ENCODE peak calls at places on chromosomes 5 and 9, in five cellular contexts. T is A549, K is IMR-90, M is HepG2, R is K562. X is an unnamed sample.
A peak's percentile ranks its signal among the peaks of the same experiment; 100 is the strongest.

GRCh38 chr5:180875860-180876426 is 14.9 kb upstream of the ZFP62 start:
- DNase-seq in T (no peak), K (no peak), M (no peak), R (no peak), X (no peak)

GRCh38 chr9:27310582-27310981 is 13.6 kb upstream of the EQTN start:
- DNase-seq in T (no peak), K (no peak), M (no peak), R (no peak), X (no peak)

GRCh38 chr5:71873202-71873601 is 154.1 kb downstream of the CARTPT start:
- DNase-seq in T (no peak), K (no peak), M (no peak), R (no peak), X (no peak)

GRCh38 chr5:107570805-107571531 is 99.8 kb downstream of the EFNA5 start:
- DNase-seq in T (peak; percentile 14), K (no peak), M (peak; percentile 2), R (no peak), X (no peak)

GRCh38 chr9:110141118-110141797 is 66.7 kb downstream of the C9orf152 start:
- DNase-seq in T (peak; percentile 44), K (peak; percentile 99), M (no peak), R (no peak), X (no peak)

GRCh38 chr5:472076-472655 is 29.2 kb downstream of the EXOC3 start:
- DNase-seq in T (peak; percentile 25), K (no peak), M (no peak), R (peak; percentile 61), X (no peak)

GRCh38 chr9:124553738-124554137 is 46.5 kb upstream of the NR5A1 start:
- DNase-seq in T (no peak), K (peak; percentile 94), M (no peak), R (no peak), X (no peak)

GRCh38 chr9:83027153-83027867 is 35.6 kb downstream of the RASEF start:
- DNase-seq in T (peak; percentile 88), K (peak; percentile 90), M (peak; percentile 7), R (no peak), X (no peak)

GRCh38 chr5:169531631-169532030 is 51.9 kb upstream of the SPDL1 start:
- DNase-seq in T (no peak), K (no peak), M (no peak), R (no peak), X (no peak)

GRCh38 chr5:151071021-151071420 is 9.8 kb downstream of the TNIP1 start:
- DNase-seq in T (no peak), K (no peak), M (no peak), R (no peak), X (no peak)

GRCh38 chr5:68077349-68077894 is 138.1 kb upstream of the PIK3R1 start:
- DNase-seq in T (no peak), K (no peak), M (no peak), R (no peak), X (no peak)

GRCh38 chr5:119420173-119420572 is 32.1 kb upstream of the HSD17B4 start:
- DNase-seq in T (no peak), K (no peak), M (no peak), R (no peak), X (no peak)

GRCh38 chr9:136090768-136091581 is 4.1 kb downstream of the NACC2 start:
- DNase-seq in T (no peak), K (no peak), M (no peak), R (no peak), X (no peak)

GRCh38 chr5:54985301-54986268 is at the start of gene ESM1:
- DNase-seq in T (no peak), K (peak; percentile 87), M (no peak), R (no peak), X (peak; percentile 36)

GRCh38 chr5:126624534-126624933 is 23.8 kb downstream of the PHAX start:
- DNase-seq in T (peak; percentile 69), K (peak; percentile 94), M (peak; percentile 46), R (no peak), X (no peak)

GRCh38 chr9:84153885-84154284 is 173.3 kb downstream of the RMI1 start:
- DNase-seq in T (no peak), K (peak; percentile 71), M (no peak), R (no peak), X (no peak)

GRCh38 chr5:169429044-169429443 is 128.1 kb upstream of the SLIT3 start:
- DNase-seq in T (no peak), K (no peak), M (no peak), R (no peak), X (no peak)

GRCh38 chr5:167296680-167297079 is 994.8 kb upstream of the WWC1 start:
- DNase-seq in T (no peak), K (no peak), M (no peak), R (no peak), X (no peak)

GRCh38 chr9:12759767-12760166 is 15.1 kb upstream of the LURAP1L start:
- DNase-seq in T (no peak), K (peak; percentile 73), M (no peak), R (no peak), X (no peak)

GRCh38 chr9:8384126-8384525 is 584.5 kb upstream of the DMAC1 start:
- DNase-seq in T (no peak), K (no peak), M (no peak), R (no peak), X (no peak)

GRCh38 chr5:160330212-160330611 is 17.8 kb upstream of the CCNJL start:
- DNase-seq in T (no peak), K (no peak), M (no peak), R (no peak), X (no peak)

GRCh38 chr5:82628364-82628910 is 350.3 kb upstream of the RPS23 start:
- DNase-seq in T (no peak), K (no peak), M (no peak), R (no peak), X (no peak)

GRCh38 chr9:125771037-125771436 is 23.9 kb downstream of the PBX3 start:
- DNase-seq in T (no peak), K (no peak), M (no peak), R (no peak), X (no peak)

GRCh38 chr5:131230406-131230805 is 33.4 kb upstream of the CDC42SE2 start:
- DNase-seq in T (no peak), K (no peak), M (peak; percentile 14), R (no peak), X (peak; percentile 32)

GRCh38 chr9:127753148-127753547 is 18.1 kb upstream of the TOR2A start:
- DNase-seq in T (no peak), K (no peak), M (no peak), R (no peak), X (no peak)

GRCh38 chr9:14437336-14438231 is 123.6 kb upstream of the NFIB start:
- DNase-seq in T (no peak), K (no peak), M (no peak), R (no peak), X (no peak)

GRCh38 chr5:63961125-63961597 is 1.1 kb downstream of the HTR1A start:
- DNase-seq in T (no peak), K (no peak), M (no peak), R (no peak), X (no peak)

GRCh38 chr5:34914671-34915138 is 599 bp downstream of the RAD1 start:
- DNase-seq in T (peak; percentile 17), K (peak; percentile 29), M (no peak), R (peak; percentile 47), X (peak; percentile 27)

GRCh38 chr5:14228219-14228618 is 85.1 kb downstream of the TRIO start:
- DNase-seq in T (no peak), K (no peak), M (no peak), R (no peak), X (no peak)

GRCh38 chr5:178642351-178642909 is 15.6 kb upstream of the CLK4 start:
- DNase-seq in T (no peak), K (peak; percentile 79), M (no peak), R (no peak), X (peak; percentile 36)

GRCh38 chr5:68333649-68334549 is 118.3 kb downstream of the PIK3R1 start:
- DNase-seq in T (peak; percentile 46), K (peak; percentile 82), M (peak; percentile 13), R (peak; percentile 47), X (no peak)

GRCh38 chr9:114409103-114409780 is 21.5 kb upstream of the AKNA start:
- DNase-seq in T (no peak), K (peak; percentile 60), M (no peak), R (no peak), X (no peak)

GRCh38 chr5:72163349-72163983 is 56.2 kb downstream of the MAP1B start:
- DNase-seq in T (no peak), K (no peak), M (no peak), R (no peak), X (no peak)

GRCh38 chr5:139038618-139039305 is 159.4 kb downstream of the SIL1 start:
- DNase-seq in T (peak; percentile 21), K (no peak), M (peak; percentile 6), R (peak; percentile 18), X (peak; percentile 16)

GRCh38 chr5:932628-933250 is 40.1 kb downstream of the TRIP13 start:
- DNase-seq in T (no peak), K (peak; percentile 40), M (no peak), R (no peak), X (no peak)

GRCh38 chr9:2583308-2584013 is 38.1 kb upstream of the VLDLR start:
- DNase-seq in T (no peak), K (no peak), M (no peak), R (peak; percentile 4), X (no peak)

DNA sequence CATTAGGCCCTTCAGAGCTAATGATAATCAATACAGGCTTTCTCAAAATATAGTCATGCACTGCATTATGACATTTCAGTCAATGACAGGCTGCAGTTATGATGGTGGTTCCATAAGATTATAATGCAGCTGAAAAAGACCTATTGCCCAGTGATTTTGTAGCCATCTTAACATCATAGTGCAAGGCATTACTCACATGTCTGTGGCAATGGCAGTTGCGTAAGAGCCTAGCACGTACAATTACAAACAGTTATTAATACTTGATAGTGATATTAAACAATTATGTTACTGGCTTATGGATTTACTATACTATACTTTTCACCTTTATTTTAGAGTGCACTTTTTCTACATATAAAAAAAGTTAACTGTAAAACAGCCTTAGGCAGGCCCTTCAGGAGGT is 214.8 kb downstream of the ISL1 start:
- DNase-seq in T (no peak), K (no peak), M (no peak), R (no peak), X (no peak)
- TF ChIP-seq BHLHE40 in T (no peak), K (no peak), M (no peak), R (no peak), X (no peak)

GRCh38 chr9:15746905-15747304 is 194.1 kb downstream of the CCDC171 start:
- DNase-seq in T (no peak), K (no peak), M (no peak), R (no peak), X (no peak)
- TF ChIP-seq BHLHE40 in T (no peak), K (no peak), M (no peak), R (no peak), X (no peak)

GRCh38 chr5:39794511-39794910 is 369.7 kb upstream of the DAB2 start:
- DNase-seq in T (no peak), K (peak; percentile 29), M (no peak), R (no peak), X (no peak)
- TF ChIP-seq BHLHE40 in T (no peak), K (no peak), M (no peak), R (no peak), X (no peak)

DNA sequence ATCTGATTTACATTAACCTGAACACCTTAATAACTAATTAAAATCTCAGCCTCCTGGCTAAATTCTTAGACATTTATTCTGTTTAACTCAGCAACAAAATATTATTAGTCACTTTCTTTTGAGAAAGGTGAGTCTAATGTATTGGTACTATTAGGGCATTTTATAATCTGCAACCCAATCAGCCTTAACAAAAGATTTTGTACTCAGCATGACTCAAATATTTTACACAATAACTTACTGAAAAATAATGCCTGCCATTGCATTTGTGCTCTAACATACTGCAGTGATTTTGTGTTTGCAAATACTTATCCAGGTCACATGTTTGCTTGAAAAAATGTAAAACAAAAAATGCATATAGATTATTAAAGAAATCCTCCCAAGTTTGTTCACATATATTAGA is 1129.9 kb downstream of the TAF11L14 start:
- DNase-seq in T (no peak), K (no peak), M (no peak), R (no peak), X (no peak)
- TF ChIP-seq BHLHE40 in T (no peak), K (no peak), M (no peak), R (no peak), X (no peak)